ENCODE peak calls at places on chromosomes 16 and 17, in five cellular contexts. One of them, this sample, is unnamed. For H3K4me1 and H3K36me3, the result is how much of the 10 kb centered on the place peaks cover.

GRCh38 chr17:50148226-50149098 is 2.0 kb downstream of the PPP1R9B start:
- DNase-seq in adrenal gland: peak
- DNase-seq in CD8-positive, alpha-beta T cell: no peak
- DNase-seq in aorta: peak
- DNase-seq in heart left ventricle: peak
- DNase-seq in this sample: peak

GRCh38 chr16:75074920-75075687 is 41.5 kb downstream of the LDHD start:
- DNase-seq in heart left ventricle: no peak
- DNase-seq in CD8-positive, alpha-beta T cell: peak
- DNase-seq in adrenal gland: peak
- DNase-seq in aorta: no peak
- DNase-seq in this sample: peak

GRCh38 chr17:49618112-49618611 is 42.5 kb downstream of the NXPH3 start:
- DNase-seq in CD8-positive, alpha-beta T cell: no peak
- DNase-seq in adrenal gland: no peak
- DNase-seq in heart left ventricle: no peak
- DNase-seq in aorta: no peak
- DNase-seq in this sample: no peak

GRCh38 chr17:20992987-20993862 is 49.6 kb downstream of the USP22 start:
- DNase-seq in adrenal gland: peak
- DNase-seq in aorta: peak
- DNase-seq in CD8-positive, alpha-beta T cell: peak
- DNase-seq in heart left ventricle: no peak
- DNase-seq in this sample: peak

GRCh38 chr17:17694229-17695081 is 13.2 kb downstream of the RAI1 start:
- DNase-seq in aorta: peak
- DNase-seq in heart left ventricle: peak
- DNase-seq in adrenal gland: peak
- DNase-seq in CD8-positive, alpha-beta T cell: peak
- DNase-seq in this sample: peak

GRCh38 chr17:47844814-47845453 is 3.9 kb upstream of the SCRN2 start:
- DNase-seq in adrenal gland: no peak
- DNase-seq in CD8-positive, alpha-beta T cell: no peak
- DNase-seq in heart left ventricle: no peak
- DNase-seq in aorta: no peak
- DNase-seq in this sample: no peak

GRCh38 chr16:74936902-74937560 is 47.9 kb downstream of the WDR59 start:
- DNase-seq in CD8-positive, alpha-beta T cell: no peak
- DNase-seq in adrenal gland: peak
- DNase-seq in heart left ventricle: no peak
- DNase-seq in aorta: no peak
- DNase-seq in this sample: peak

GRCh38 chr17:38606646-38607611 is 1.2 kb upstream of the SRCIN1 start:
- DNase-seq in adrenal gland: no peak
- DNase-seq in aorta: no peak
- DNase-seq in heart left ventricle: peak
- DNase-seq in CD8-positive, alpha-beta T cell: no peak
- DNase-seq in this sample: no peak

GRCh38 chr17:13508916-13509315 is 92.8 kb downstream of the HS3ST3A1 start:
- DNase-seq in adrenal gland: no peak
- DNase-seq in heart left ventricle: no peak
- DNase-seq in CD8-positive, alpha-beta T cell: no peak
- DNase-seq in aorta: no peak
- DNase-seq in this sample: no peak

GRCh38 chr16:48500981-48501380 is 109.0 kb downstream of the N4BP1 start:
- DNase-seq in CD8-positive, alpha-beta T cell: no peak
- DNase-seq in adrenal gland: no peak
- DNase-seq in aorta: no peak
- DNase-seq in heart left ventricle: no peak
- DNase-seq in this sample: no peak

GRCh38 chr17:80622170-80622466 is 77.5 kb downstream of the RPTOR start:
- DNase-seq in CD8-positive, alpha-beta T cell: no peak
- DNase-seq in adrenal gland: no peak
- DNase-seq in aorta: no peak
- DNase-seq in heart left ventricle: no peak
- DNase-seq in this sample: no peak

GRCh38 chr16:12201216-12201615 is 224.7 kb downstream of the SNX29 start:
- DNase-seq in CD8-positive, alpha-beta T cell: no peak
- DNase-seq in adrenal gland: no peak
- DNase-seq in aorta: no peak
- DNase-seq in heart left ventricle: no peak
- DNase-seq in this sample: no peak

GRCh38 chr16:82011199-82011641 is at the start of gene SDR42E1:
- DNase-seq in CD8-positive, alpha-beta T cell: peak
- DNase-seq in adrenal gland: no peak
- DNase-seq in heart left ventricle: no peak
- DNase-seq in aorta: peak
- DNase-seq in this sample: peak

GRCh38 chr16:55655709-55656694 is at the start of gene SLC6A2:
- DNase-seq in heart left ventricle: no peak
- DNase-seq in aorta: no peak
- DNase-seq in adrenal gland: no peak
- DNase-seq in CD8-positive, alpha-beta T cell: no peak
- DNase-seq in this sample: no peak

GRCh38 chr17:16491703-16492612 is at the start of gene LRRC75A:
- DNase-seq in aorta: peak
- DNase-seq in CD8-positive, alpha-beta T cell: peak
- DNase-seq in adrenal gland: no peak
- DNase-seq in heart left ventricle: peak
- DNase-seq in this sample: peak

GRCh38 chr16:87072101-87072500 is 245.1 kb downstream of the C16orf95 start:
- DNase-seq in adrenal gland: no peak
- DNase-seq in CD8-positive, alpha-beta T cell: no peak
- DNase-seq in heart left ventricle: no peak
- DNase-seq in aorta: no peak
- DNase-seq in this sample: no peak

GRCh38 chr16:25108054-25108453 is 3.5 kb upstream of the LCMT1 start:
- DNase-seq in CD8-positive, alpha-beta T cell: peak
- DNase-seq in heart left ventricle: no peak
- DNase-seq in aorta: no peak
- DNase-seq in adrenal gland: no peak
- DNase-seq in this sample: no peak

GRCh38 chr17:9022553-9023388 is 1.5 kb downstream of the NTN1 start:
- DNase-seq in adrenal gland: no peak
- DNase-seq in heart left ventricle: no peak
- DNase-seq in aorta: peak
- DNase-seq in CD8-positive, alpha-beta T cell: no peak
- DNase-seq in this sample: no peak

GRCh38 chr16:88478115-88478514 is 25.0 kb downstream of the ZFPM1 start:
- DNase-seq in aorta: no peak
- DNase-seq in heart left ventricle: no peak
- DNase-seq in adrenal gland: no peak
- DNase-seq in CD8-positive, alpha-beta T cell: no peak
- DNase-seq in this sample: no peak

GRCh38 chr16:11325404-11326083 is 19.7 kb upstream of the RMI2 start:
- DNase-seq in adrenal gland: no peak
- DNase-seq in CD8-positive, alpha-beta T cell: no peak
- DNase-seq in aorta: no peak
- DNase-seq in heart left ventricle: no peak
- DNase-seq in this sample: no peak

GRCh38 chr17:67759355-67760171 is 41.8 kb downstream of the NOL11 start:
- DNase-seq in CD8-positive, alpha-beta T cell: no peak
- DNase-seq in heart left ventricle: peak
- DNase-seq in aorta: no peak
- DNase-seq in adrenal gland: peak
- DNase-seq in this sample: no peak

GRCh38 chr16:50502616-50503000 is 45.6 kb upstream of the NKD1 start:
- DNase-seq in CD8-positive, alpha-beta T cell: no peak
- DNase-seq in heart left ventricle: no peak
- DNase-seq in adrenal gland: no peak
- DNase-seq in aorta: no peak
- DNase-seq in this sample: no peak

DNA sequence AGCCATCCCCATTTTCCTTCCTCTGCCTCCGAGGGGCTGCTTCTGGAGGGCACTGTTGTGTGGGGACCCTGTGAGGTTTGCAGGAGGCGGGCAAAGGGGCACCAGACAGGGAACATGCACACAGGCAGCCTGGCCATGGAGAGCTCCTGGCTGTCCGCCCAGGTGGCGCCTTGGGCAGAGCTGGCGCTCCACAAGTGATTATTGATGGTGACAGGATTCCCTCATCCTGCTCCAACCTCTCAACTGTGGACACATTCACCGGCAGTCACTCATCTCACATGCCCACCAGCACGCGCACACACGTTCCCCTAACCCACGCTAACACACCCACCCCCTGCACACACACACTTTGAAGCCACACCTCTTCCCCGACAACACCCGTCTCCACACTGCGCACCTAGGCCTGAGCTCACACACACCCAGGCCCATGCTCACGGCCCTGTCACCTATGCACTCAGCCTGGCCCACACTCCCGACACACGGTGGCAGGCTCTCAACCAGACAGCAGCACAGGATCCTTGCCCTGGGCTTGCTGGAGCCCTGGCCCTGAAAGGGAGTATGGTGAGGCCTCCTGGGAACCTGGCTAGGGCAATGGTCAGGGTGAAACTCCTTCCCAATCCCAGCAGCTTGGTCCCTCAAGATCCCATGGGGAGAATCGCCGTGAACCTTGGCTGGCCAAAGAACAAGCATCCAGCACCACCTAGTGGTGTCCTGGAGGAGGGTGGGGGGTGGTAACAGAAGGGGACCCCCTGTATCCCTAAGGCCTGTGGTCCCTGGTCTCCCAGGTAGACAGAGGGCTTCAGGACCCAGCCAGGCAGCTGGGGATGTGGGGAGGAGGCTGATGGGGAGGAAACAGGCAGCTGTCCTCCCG is 3.6 kb downstream of the PNMT start:
- DNase-seq in heart left ventricle: peak
- DNase-seq in aorta: no peak
- DNase-seq in CD8-positive, alpha-beta T cell: no peak
- DNase-seq in adrenal gland: no peak
- DNase-seq in this sample: peak
- H3K27ac ChIP-seq in heart left ventricle: peak
- H3K27ac ChIP-seq in aorta: no peak
- H3K27ac ChIP-seq in CD8-positive, alpha-beta T cell: no peak
- H3K27ac ChIP-seq in adrenal gland: no peak
- H3K27ac ChIP-seq in this sample: no peak

GRCh38 chr17:76422406-76422805 is 30.5 kb downstream of the UBE2O start:
- DNase-seq in adrenal gland: no peak
- DNase-seq in aorta: no peak
- DNase-seq in CD8-positive, alpha-beta T cell: no peak
- DNase-seq in heart left ventricle: no peak
- DNase-seq in this sample: no peak

GRCh38 chr17:76420356-76421053 is 32.4 kb downstream of the UBE2O start:
- DNase-seq in adrenal gland: no peak
- DNase-seq in aorta: no peak
- DNase-seq in heart left ventricle: no peak
- DNase-seq in CD8-positive, alpha-beta T cell: no peak
- DNase-seq in this sample: no peak

GRCh38 chr17:76417499-76418143 is 33.2 kb downstream of the SPHK1 start:
- DNase-seq in heart left ventricle: no peak
- DNase-seq in CD8-positive, alpha-beta T cell: no peak
- DNase-seq in adrenal gland: peak
- DNase-seq in aorta: no peak
- DNase-seq in this sample: peak

GRCh38 chr17:76421054-76421427 is 31.9 kb downstream of the UBE2O start:
- DNase-seq in aorta: no peak
- DNase-seq in adrenal gland: no peak
- DNase-seq in heart left ventricle: peak
- DNase-seq in CD8-positive, alpha-beta T cell: no peak
- DNase-seq in this sample: no peak

DNA sequence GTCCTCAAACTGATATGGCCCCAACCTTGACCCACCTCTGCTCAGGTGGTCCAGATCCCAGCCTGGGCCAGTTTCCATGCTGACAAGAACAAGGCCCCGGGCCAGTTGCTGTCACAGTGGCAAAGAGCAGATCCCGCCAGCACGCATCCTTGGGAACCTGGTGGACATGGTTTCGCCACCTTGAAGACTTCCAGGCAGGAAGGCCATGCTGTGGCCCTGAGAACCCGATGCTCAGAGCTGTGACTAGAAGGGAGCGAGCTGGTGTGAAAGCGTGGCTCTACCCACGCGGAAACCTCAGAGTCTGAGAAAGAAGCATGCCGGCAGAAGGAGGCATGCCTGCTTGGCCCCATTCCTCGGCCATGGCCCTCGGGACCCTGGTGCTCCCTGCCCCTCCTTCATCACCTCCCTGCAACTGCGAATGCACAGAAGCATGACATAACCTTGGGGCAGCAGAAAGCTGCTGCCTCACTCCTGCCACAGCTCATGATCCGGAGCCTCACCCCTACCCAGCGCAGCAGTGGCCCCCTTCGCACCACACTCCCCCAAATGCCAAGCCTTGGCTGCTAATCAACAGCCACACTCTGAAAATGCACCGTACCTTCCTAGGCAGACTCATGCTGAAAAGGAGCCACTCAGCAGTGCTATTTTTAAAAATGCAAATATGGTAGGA is 33.2 kb downstream of the UBE2O start:
- DNase-seq in adrenal gland: no peak
- DNase-seq in aorta: no peak
- DNase-seq in CD8-positive, alpha-beta T cell: no peak
- DNase-seq in heart left ventricle: no peak
- DNase-seq in this sample: no peak
- H3K4me1 ChIP-seq in adrenal gland: under half
- H3K4me1 ChIP-seq in aorta: under half
- H3K4me1 ChIP-seq in CD8-positive, alpha-beta T cell: under half
- H3K4me1 ChIP-seq in heart left ventricle: under half
- H3K4me1 ChIP-seq in this sample: under half

GRCh38 chr17:10771142-10771541 is 32.8 kb downstream of the TMEM238L start:
- DNase-seq in CD8-positive, alpha-beta T cell: no peak
- DNase-seq in adrenal gland: no peak
- DNase-seq in aorta: no peak
- DNase-seq in heart left ventricle: no peak
- DNase-seq in this sample: no peak

GRCh38 chr17:10767237-10767636 is 36.7 kb downstream of the TMEM238L start:
- DNase-seq in heart left ventricle: no peak
- DNase-seq in CD8-positive, alpha-beta T cell: no peak
- DNase-seq in adrenal gland: no peak
- DNase-seq in aorta: no peak
- DNase-seq in this sample: no peak

GRCh38 chr17:10772425-10773380 is 31.2 kb downstream of the TMEM238L start:
- DNase-seq in CD8-positive, alpha-beta T cell: no peak
- DNase-seq in aorta: no peak
- DNase-seq in heart left ventricle: no peak
- DNase-seq in adrenal gland: no peak
- DNase-seq in this sample: peak

GRCh38 chr17:10768766-10769383 is 35.0 kb downstream of the TMEM238L start:
- DNase-seq in CD8-positive, alpha-beta T cell: no peak
- DNase-seq in heart left ventricle: no peak
- DNase-seq in adrenal gland: no peak
- DNase-seq in aorta: no peak
- DNase-seq in this sample: no peak

GRCh38 chr17:10769840-10770239 is 34.1 kb downstream of the TMEM238L start:
- DNase-seq in CD8-positive, alpha-beta T cell: no peak
- DNase-seq in adrenal gland: no peak
- DNase-seq in heart left ventricle: no peak
- DNase-seq in aorta: no peak
- DNase-seq in this sample: no peak
- H3K36me3 ChIP-seq in CD8-positive, alpha-beta T cell: under half
- H3K36me3 ChIP-seq in adrenal gland: under half
- H3K36me3 ChIP-seq in heart left ventricle: under half
- H3K36me3 ChIP-seq in aorta: under half
- H3K36me3 ChIP-seq in this sample: under half

DNA sequence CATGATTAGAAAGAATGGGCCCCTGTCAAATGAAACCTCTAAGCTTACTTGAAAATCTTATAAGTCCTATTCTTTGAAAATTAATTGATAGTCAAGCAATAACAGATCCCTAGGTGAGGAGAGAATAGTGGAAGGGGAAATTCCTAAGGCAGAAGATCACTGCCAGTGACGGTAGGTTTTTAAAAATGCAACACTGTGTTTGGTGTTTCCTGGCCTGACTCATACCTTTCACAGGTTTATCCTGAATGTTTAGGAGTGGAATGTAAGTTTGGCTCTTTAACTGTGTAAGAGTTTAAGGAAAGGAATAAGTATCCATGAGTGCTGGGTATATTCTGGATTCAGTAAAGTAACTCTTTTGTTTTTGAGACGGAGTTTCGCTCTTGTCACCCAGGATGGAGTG is 23.8 kb downstream of the HAPSTR1 start:
- DNase-seq in heart left ventricle: no peak
- DNase-seq in adrenal gland: no peak
- DNase-seq in aorta: no peak
- DNase-seq in CD8-positive, alpha-beta T cell: no peak
- DNase-seq in this sample: no peak
- H3K27ac ChIP-seq in heart left ventricle: no peak
- H3K27ac ChIP-seq in adrenal gland: no peak
- H3K27ac ChIP-seq in aorta: no peak
- H3K27ac ChIP-seq in CD8-positive, alpha-beta T cell: no peak
- H3K27ac ChIP-seq in this sample: no peak

This sample was measured in small intestine.